ENCODE peak calls at places on chromosomes 13 and 19, in ten cellular contexts. D is PC-3, Z is lower lobe of right lung, C is upper lobe of left lung, A is HepG2, I is left lung, R is pancreas, Y is RWPE2, B is heart left ventricle, G is HCT116. N is an unnamed sample.

GRCh38 chr13:112752711-112753541 is 63.1 kb downstream of the ATP11A start:
- ATAC-seq in D (no peak), Z (no peak), C (no peak), A (no peak), I (peak), R (no peak), Y (no peak), B (peak), G (no peak), N (no peak)

GRCh38 chr19:42028304-42029216 is 34.5 kb upstream of the ATP1A3 start:
- ATAC-seq in D (no peak), Z (no peak), C (no peak), A (no peak), I (no peak), R (no peak), Y (no peak), B (no peak), G (peak), N (no peak)

GRCh38 chr13:30332516-30333165 is 25.3 kb upstream of the KATNAL1 start:
- ATAC-seq in D (peak), Z (no peak), C (no peak), A (no peak), I (no peak), R (peak), Y (no peak), B (no peak), G (peak), N (no peak)

GRCh38 chr19:29873801-29874575 is 62.2 kb downstream of the CCNE1 start:
- ATAC-seq in D (no peak), Z (no peak), C (no peak), A (no peak), I (no peak), R (no peak), Y (no peak), B (no peak), G (no peak), N (no peak)

GRCh38 chr13:26541678-26542553 is 15.6 kb upstream of the WASF3 start:
- ATAC-seq in D (no peak), Z (peak), C (peak), A (no peak), I (peak), R (no peak), Y (no peak), B (no peak), G (no peak), N (no peak)

GRCh38 chr19:35328851-35329285 is at the start of gene CD22:
- ATAC-seq in D (no peak), Z (peak), C (no peak), A (no peak), I (no peak), R (no peak), Y (no peak), B (no peak), G (no peak), N (no peak)

GRCh38 chr13:98549728-98550317 is 27.1 kb downstream of the STK24 start:
- ATAC-seq in D (no peak), Z (no peak), C (no peak), A (no peak), I (no peak), R (no peak), Y (no peak), B (no peak), G (peak), N (no peak)

GRCh38 chr19:1276620-1277007 is 1.3 kb downstream of the FAM174C start:
- ATAC-seq in D (no peak), Z (no peak), C (no peak), A (no peak), I (no peak), R (no peak), Y (no peak), B (no peak), G (no peak), N (no peak)

GRCh38 chr13:33471182-33471581 is 185.6 kb upstream of the STARD13 start:
- ATAC-seq in D (peak), Z (no peak), C (no peak), A (no peak), I (no peak), R (no peak), Y (no peak), B (no peak), G (no peak), N (no peak)

GRCh38 chr13:98523455-98524102 is 53.3 kb downstream of the STK24 start:
- ATAC-seq in D (no peak), Z (no peak), C (no peak), A (no peak), I (no peak), R (no peak), Y (no peak), B (no peak), G (no peak), N (no peak)

GRCh38 chr13:46726347-46726746 is 70.6 kb downstream of the ESD start:
- ATAC-seq in D (no peak), Z (no peak), C (no peak), A (no peak), I (no peak), R (no peak), Y (no peak), B (no peak), G (no peak), N (no peak)

GRCh38 chr13:20927858-20928257 is 25.3 kb upstream of the XPO4 start:
- ATAC-seq in D (no peak), Z (no peak), C (no peak), A (no peak), I (no peak), R (no peak), Y (no peak), B (no peak), G (no peak), N (no peak)

GRCh38 chr19:14661372-14661924 is 13.2 kb downstream of the ADGRE3 start:
- ATAC-seq in D (no peak), Z (peak), C (no peak), A (no peak), I (peak), R (peak), Y (no peak), B (peak), G (no peak), N (no peak)

GRCh38 chr19:40612831-40613668 is 11.9 kb downstream of the LTBP4 start:
- ATAC-seq in D (no peak), Z (peak), C (peak), A (no peak), I (peak), R (no peak), Y (no peak), B (no peak), G (peak), N (no peak)

GRCh38 chr13:28501547-28501946 is 6.6 kb upstream of the FLT1 start:
- ATAC-seq in D (no peak), Z (peak), C (peak), A (no peak), I (peak), R (no peak), Y (no peak), B (peak), G (no peak), N (peak)

GRCh38 chr19:45171211-45171623 is 6.8 kb downstream of the TRAPPC6A start:
- ATAC-seq in D (no peak), Z (no peak), C (no peak), A (peak), I (no peak), R (peak), Y (no peak), B (peak), G (no peak), N (peak)

GRCh38 chr19:45641274-45642105 is 2.3 kb upstream of the EML2 start:
- ATAC-seq in D (peak), Z (peak), C (peak), A (peak), I (peak), R (peak), Y (peak), B (peak), G (peak), N (peak)

GRCh38 chr13:19817510-19818158 is 34.9 kb upstream of the PSPC1 start:
- ATAC-seq in D (no peak), Z (peak), C (peak), A (no peak), I (peak), R (no peak), Y (no peak), B (no peak), G (no peak), N (no peak)

GRCh38 chr19:6429419-6430221 is 3.9 kb downstream of the SLC25A41 start:
- ATAC-seq in D (no peak), Z (no peak), C (no peak), A (no peak), I (no peak), R (no peak), Y (no peak), B (no peak), G (no peak), N (no peak)

GRCh38 chr13:108897955-108898354 is 268.5 kb downstream of the MYO16 start:
- ATAC-seq in D (peak), Z (no peak), C (no peak), A (no peak), I (no peak), R (no peak), Y (no peak), B (no peak), G (no peak), N (no peak)

GRCh38 chr13:67568205-67568604 is 338.1 kb upstream of the PCDH9 start:
- ATAC-seq in D (no peak), Z (no peak), C (no peak), A (no peak), I (no peak), R (no peak), Y (no peak), B (no peak), G (no peak), N (no peak)

GRCh38 chr13:56975647-56976046 is 165.1 kb upstream of the PRR20A start:
- ATAC-seq in D (no peak), Z (no peak), C (no peak), A (no peak), I (no peak), R (no peak), Y (no peak), B (no peak), G (no peak), N (no peak)

GRCh38 chr13:24264976-24265375 is 44.4 kb upstream of the C1QTNF9 start:
- ATAC-seq in D (no peak), Z (peak), C (peak), A (no peak), I (peak), R (no peak), Y (no peak), B (peak), G (no peak), N (no peak)

GRCh38 chr19:30545752-30546151 is 173.6 kb downstream of the ZNF536 start:
- ATAC-seq in D (no peak), Z (no peak), C (no peak), A (no peak), I (no peak), R (no peak), Y (no peak), B (no peak), G (no peak), N (no peak)

GRCh38 chr13:75666646-75667351 is 30.7 kb downstream of the LMO7 start:
- ATAC-seq in D (no peak), Z (no peak), C (no peak), A (no peak), I (peak), R (no peak), Y (peak), B (no peak), G (no peak), N (no peak)

GRCh38 chr19:47719047-47719885 is 6.0 kb downstream of the EHD2 start:
- ATAC-seq in D (no peak), Z (peak), C (peak), A (peak), I (peak), R (peak), Y (peak), B (peak), G (peak), N (peak)

GRCh38 chr19:41367848-41368301 is 3.9 kb upstream of the B9D2 start:
- ATAC-seq in D (peak), Z (no peak), C (no peak), A (no peak), I (peak), R (peak), Y (peak), B (no peak), G (no peak), N (no peak)

GRCh38 chr19:49809155-49809986 is 3.7 kb downstream of the FUZ start:
- ATAC-seq in D (peak), Z (peak), C (peak), A (peak), I (peak), R (peak), Y (peak), B (peak), G (peak), N (peak)

GRCh38 chr19:49811328-49811727 is 1.8 kb downstream of the FUZ start:
- ATAC-seq in D (no peak), Z (no peak), C (no peak), A (no peak), I (no peak), R (no peak), Y (no peak), B (no peak), G (no peak), N (no peak)

GRCh38 chr19:49808762-49809154 is 4.3 kb downstream of the FUZ start:
- ATAC-seq in D (peak), Z (peak), C (peak), A (peak), I (peak), R (peak), Y (peak), B (peak), G (peak), N (peak)

GRCh38 chr19:49807888-49808675 is 5.0 kb downstream of the FUZ start:
- ATAC-seq in D (peak), Z (no peak), C (no peak), A (no peak), I (no peak), R (no peak), Y (no peak), B (no peak), G (no peak), N (no peak)

GRCh38 chr19:49809987-49810389 is 3.1 kb downstream of the FUZ start:
- ATAC-seq in D (no peak), Z (no peak), C (no peak), A (peak), I (no peak), R (no peak), Y (no peak), B (no peak), G (no peak), N (no peak)
- H3K4me3 ChIP-seq in D (no peak), Z (peak), C (no peak), A (peak), I (no peak), R (peak), Y (no peak), B (peak), G (no peak), N (peak)

DNA sequence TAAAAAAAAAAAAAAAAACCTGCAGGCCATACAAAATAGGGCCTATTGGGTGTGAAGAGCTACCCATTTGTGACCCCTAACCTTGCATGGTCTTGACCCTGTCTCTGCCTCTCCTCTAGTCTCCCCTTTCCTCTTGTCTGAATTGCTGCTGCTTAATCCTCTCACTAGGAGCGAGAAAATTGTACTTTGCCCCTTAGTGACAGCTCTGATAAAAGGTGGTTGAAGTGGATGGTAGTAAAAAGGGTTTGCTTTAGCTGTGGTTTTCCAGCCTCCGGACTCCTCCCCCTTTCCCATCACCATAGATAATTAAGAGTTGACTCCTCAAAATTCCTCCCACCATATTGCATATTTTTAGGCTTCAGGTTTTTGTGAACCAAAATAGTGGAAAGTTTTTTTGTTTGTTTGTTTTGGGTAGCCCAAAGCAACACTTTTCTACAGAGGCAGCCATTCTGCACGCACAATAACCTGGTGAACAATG is 23.5 kb downstream of the ACTN4 start:
- ATAC-seq in D (no peak), Z (no peak), C (no peak), A (peak), I (no peak), R (peak), Y (no peak), B (no peak), G (no peak), N (no peak)
- H3K4me3 ChIP-seq in D (no peak), Z (no peak), C (no peak), A (no peak), I (no peak), R (no peak), Y (no peak), B (no peak), G (no peak), N (no peak)

GRCh38 chr13:102978168-102978567 is 88.0 kb downstream of the SLC10A2 start:
- ATAC-seq in D (no peak), Z (no peak), C (no peak), A (no peak), I (no peak), R (peak), Y (no peak), B (no peak), G (no peak), N (peak)
- H3K4me3 ChIP-seq in D (no peak), Z (no peak), C (no peak), A (no peak), I (peak), R (no peak), Y (no peak), B (peak), G (no peak), N (no peak)

DNA sequence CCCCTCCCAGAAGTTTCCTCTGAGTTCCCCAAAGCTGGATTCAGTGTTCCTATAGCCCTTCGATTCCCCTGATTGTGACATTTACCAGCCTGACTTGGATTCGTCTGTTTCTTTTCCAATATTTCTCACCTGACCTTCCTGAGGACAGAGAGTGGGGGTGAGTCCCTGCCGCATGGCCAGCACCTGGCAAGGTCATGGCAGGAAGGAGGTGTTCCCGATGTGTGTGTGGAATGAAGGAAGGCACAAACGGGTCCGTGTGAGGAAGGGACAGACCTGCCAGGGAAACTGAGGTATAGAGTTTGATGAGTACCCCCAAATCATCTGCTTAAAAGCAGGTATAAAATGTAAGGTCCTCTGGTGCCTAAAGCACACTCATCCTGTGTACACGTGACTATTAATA is 3.3 kb downstream of the COL4A1 start:
- ATAC-seq in D (no peak), Z (no peak), C (no peak), A (no peak), I (no peak), R (no peak), Y (no peak), B (no peak), G (no peak), N (no peak)
- H3K4me3 ChIP-seq in D (no peak), Z (no peak), C (no peak), A (no peak), I (no peak), R (no peak), Y (no peak), B (peak), G (no peak), N (no peak)

GRCh38 chr13:76976488-76976887 is 15.4 kb upstream of the CLN5 start:
- ATAC-seq in D (no peak), Z (no peak), C (no peak), A (no peak), I (no peak), R (no peak), Y (no peak), B (no peak), G (no peak), N (no peak)
- H3K4me3 ChIP-seq in D (no peak), Z (no peak), C (no peak), A (no peak), I (no peak), R (no peak), Y (no peak), B (no peak), G (no peak), N (no peak)

GRCh38 chr19:17778621-17779280 is 16.2 kb upstream of the B3GNT3 start:
- ATAC-seq in D (peak), Z (peak), C (peak), A (peak), I (peak), R (peak), Y (peak), B (no peak), G (peak), N (peak)
- H3K4me3 ChIP-seq in D (peak), Z (peak), C (no peak), A (no peak), I (no peak), R (peak), Y (peak), B (no peak), G (peak), N (no peak)